ENCODE peak calls at places on chromosomes 12 and 14, in five cellular contexts. D, A, H, K and N are unnamed samples.
A peak's percentile ranks its signal among the peaks of the same experiment; 100 is the strongest.

GRCh38 chr14:83734431-83734830 is 1795.5 kb upstream of the FLRT2 start:
- DNase-seq in D (no peak), A (no peak), H (no peak), K (no peak), N (no peak)

GRCh38 chr14:64506751-64507150 is 2.2 kb downstream of the ZBTB1 start:
- DNase-seq in D (no peak), A (no peak), H (no peak), K (no peak), N (no peak)

GRCh38 chr12:63795032-63795687 is 15.5 kb downstream of the RXYLT1 start:
- DNase-seq in D (no peak), A (no peak), H (no peak), K (no peak), N (no peak)

GRCh38 chr14:79193689-79194477 is 1017.4 kb downstream of the DIO2 start:
- DNase-seq in D (no peak), A (no peak), H (no peak), K (no peak), N (no peak)

GRCh38 chr14:65392296-65392695 is 20.2 kb upstream of the FUT8 start:
- DNase-seq in D (no peak), A (no peak), H (no peak), K (no peak), N (no peak)

GRCh38 chr14:49768301-49769121 is 558 bp downstream of the KLHDC2 start:
- DNase-seq in D (peak; percentile 40), A (peak; percentile 77), H (peak; percentile 50), K (peak; percentile 29), N (peak; percentile 58)

GRCh38 chr14:22097606-22098292 is 424.1 kb upstream of the OR4E1 start:
- DNase-seq in D (no peak), A (no peak), H (no peak), K (no peak), N (no peak)

GRCh38 chr14:104936361-104937155 is 11.9 kb downstream of the PLD4 start:
- DNase-seq in D (no peak), A (no peak), H (no peak), K (no peak), N (no peak)

GRCh38 chr14:76936483-76936882 is 92.0 kb downstream of the IRF2BPL start:
- DNase-seq in D (no peak), A (no peak), H (no peak), K (no peak), N (no peak)

GRCh38 chr12:97283297-97283696 is 179.3 kb upstream of the RMST start:
- DNase-seq in D (peak; percentile 21), A (no peak), H (no peak), K (no peak), N (no peak)

GRCh38 chr12:24244231-24244630 is 294.8 kb upstream of the SOX5 start:
- DNase-seq in D (no peak), A (no peak), H (no peak), K (no peak), N (no peak)

GRCh38 chr12:32390572-32391219 is 8.7 kb upstream of the FGD4 start:
- DNase-seq in D (no peak), A (no peak), H (peak; percentile 28), K (no peak), N (no peak)

GRCh38 chr12:113267621-113268020 is 46.4 kb downstream of the TPCN1 start:
- DNase-seq in D (no peak), A (no peak), H (no peak), K (no peak), N (no peak)

GRCh38 chr12:113269257-113269943 is 48.1 kb downstream of the TPCN1 start:
- DNase-seq in D (no peak), A (no peak), H (no peak), K (no peak), N (no peak)

GRCh38 chr12:113266106-113266895 is 45.0 kb downstream of the TPCN1 start:
- DNase-seq in D (no peak), A (no peak), H (no peak), K (no peak), N (no peak)

GRCh38 chr12:113268621-113269020 is 47.4 kb downstream of the TPCN1 start:
- DNase-seq in D (no peak), A (no peak), H (no peak), K (no peak), N (no peak)

GRCh38 chr12:113268136-113268535 is 46.9 kb downstream of the TPCN1 start:
- DNase-seq in D (no peak), A (no peak), H (no peak), K (no peak), N (no peak)
- H3K36me3 ChIP-seq in D (peaks cover 9% of the 10 kb centered on the region), A (peaks cover 23% of the 10 kb centered on the region), H (peaks cover 59% of the 10 kb centered on the region), K (no peaks in the 10 kb centered on the region), N (peaks cover 52% of the 10 kb centered on the region)

GRCh38 chr14:100281286-100282082 is 24.8 kb downstream of the SLC25A29 start:
- DNase-seq in D (no peak), A (no peak), H (no peak), K (no peak), N (no peak)
- H3K4me1 ChIP-seq in D (peaks cover 3% of the 10 kb centered on the region), A (peaks cover 18% of the 10 kb centered on the region), H (peaks cover 33% of the 10 kb centered on the region), K (peaks cover 22% of the 10 kb centered on the region), N (peaks cover 2% of the 10 kb centered on the region)

DNA sequence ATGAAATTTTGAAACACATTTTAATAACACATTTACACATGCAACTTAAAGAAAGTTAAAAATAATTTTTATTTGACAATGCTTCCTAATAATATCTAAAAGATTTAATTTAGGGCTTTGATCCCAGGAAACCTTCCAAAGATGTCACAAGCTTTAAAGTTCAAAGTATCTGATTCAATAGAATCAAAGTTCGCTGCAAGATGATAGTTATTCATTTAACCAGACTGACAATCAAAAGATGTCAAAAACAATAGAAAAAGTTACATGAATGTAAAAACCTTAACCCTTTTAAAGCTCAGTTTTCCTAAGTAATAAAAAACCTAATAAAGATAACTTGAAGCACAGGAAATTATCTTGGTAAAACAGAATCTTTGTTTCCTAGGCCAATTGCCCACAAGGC is 67.7 kb downstream of the SDR9C7 start:
- DNase-seq in D (no peak), A (no peak), H (no peak), K (no peak), N (no peak)
- H3K9me3 ChIP-seq in D (no peaks in the 10 kb centered on the region), A (no peaks in the 10 kb centered on the region), H (peaks cover 6% of the 10 kb centered on the region), K (peaks cover 14% of the 10 kb centered on the region), N (peaks cover 21% of the 10 kb centered on the region)

DNA sequence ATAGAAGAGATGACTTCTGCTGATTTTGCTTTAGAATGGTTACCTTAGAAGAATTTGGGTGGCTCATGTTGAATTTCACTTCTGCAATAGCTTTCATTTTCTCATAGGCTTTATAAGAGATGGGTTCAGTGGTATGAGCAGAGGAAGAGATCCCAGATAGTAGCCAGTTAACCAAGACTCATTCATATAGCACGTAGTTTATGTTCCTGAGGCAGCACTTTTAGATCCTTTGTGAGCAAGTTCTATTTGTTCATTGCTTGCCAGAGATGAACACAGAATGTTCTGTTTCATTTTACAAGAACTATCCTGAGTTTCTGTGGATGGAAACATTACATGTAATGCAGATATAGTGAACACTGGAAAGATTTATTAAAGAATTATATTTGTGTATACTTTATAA is 32.2 kb downstream of the RAB21 start:
- DNase-seq in D (no peak), A (no peak), H (no peak), K (no peak), N (no peak)
- H3K36me3 ChIP-seq in D (peaks cover 8% of the 10 kb centered on the region), A (peaks cover 16% of the 10 kb centered on the region), H (peaks cover 31% of the 10 kb centered on the region), K (peaks cover 3% of the 10 kb centered on the region), N (peaks cover 32% of the 10 kb centered on the region)